ENCODE peak calls at places on chromosome 2, in six cellular contexts. O is NCI-H1417 treated with DMSO at 0.1 percent for 48 hours, D is neural crest cell, K is GM23338, B is GM12891, U is retina. T is an unnamed sample.

GRCh38 chr2:191003405-191004309 is 10.3 kb downstream of the STAT1 start:
- DNase-seq in B (no peak), O (no peak), D (no peak), K (no peak), U (no peak), T (no peak)

GRCh38 chr2:234392230-234392629 is 104.7 kb downstream of the ARL4C start:
- DNase-seq in O (no peak), U (no peak), K (no peak), B (no peak), D (no peak), T (no peak)

GRCh38 chr2:148812306-148812705 is 62.7 kb upstream of the KIF5C start:
- DNase-seq in O (no peak), D (no peak), B (no peak), U (no peak), K (no peak), T (no peak)

GRCh38 chr2:205166749-205167148 is 515.6 kb upstream of the NRP2 start:
- DNase-seq in B (no peak), K (no peak), D (no peak), U (no peak), O (no peak), T (no peak)

GRCh38 chr2:880201-880970 is 70.3 kb upstream of the SNTG2 start:
- DNase-seq in U (no peak), D (no peak), O (no peak), K (no peak), B (no peak), T (no peak)

GRCh38 chr2:237727363-237727762 is 71.2 kb upstream of the RBM44 start:
- DNase-seq in B (no peak), K (no peak), O (no peak), U (no peak), D (no peak), T (no peak)

GRCh38 chr2:99708231-99708630 is 218.4 kb upstream of the REV1 start:
- DNase-seq in D (no peak), O (no peak), K (peak), U (no peak), B (no peak), T (no peak)

GRCh38 chr2:202529389-202529788 is 105.4 kb upstream of the FAM117B start:
- DNase-seq in U (no peak), B (no peak), K (no peak), D (no peak), O (no peak), T (no peak)

GRCh38 chr2:220785181-220785580 is 786.9 kb downstream of the EPHA4 start:
- DNase-seq in D (no peak), U (no peak), K (no peak), O (no peak), B (no peak), T (no peak)

GRCh38 chr2:201260302-201260800 is at the start of gene CASP8:
- DNase-seq in K (no peak), O (no peak), U (no peak), B (no peak), D (no peak), T (no peak)

GRCh38 chr2:127080226-127080940 is 26.6 kb downstream of the BIN1 start:
- DNase-seq in B (no peak), U (no peak), K (no peak), O (no peak), D (no peak), T (no peak)

GRCh38 chr2:27705851-27706622 is 42.3 kb downstream of the SLC4A1AP start:
- DNase-seq in U (no peak), O (no peak), D (no peak), K (no peak), B (no peak), T (no peak)

GRCh38 chr2:205865794-205866490 is 183.6 kb downstream of the NRP2 start:
- DNase-seq in D (no peak), K (no peak), B (no peak), U (peak), O (peak), T (no peak)

GRCh38 chr2:232883116-232883721 is 13.2 kb downstream of the SNORC start:
- DNase-seq in B (no peak), U (no peak), K (no peak), D (no peak), O (no peak), T (no peak)

GRCh38 chr2:202091476-202091875 is 18.4 kb downstream of the KIAA2012 start:
- DNase-seq in U (no peak), K (no peak), D (no peak), O (no peak), B (no peak), T (no peak)

GRCh38 chr2:145158051-145158586 is 638.2 kb upstream of the ZEB2 start:
- DNase-seq in O (no peak), D (no peak), U (no peak), B (no peak), K (no peak), T (no peak)

GRCh38 chr2:28600176-28600575 is 104.3 kb downstream of the PLB1 start:
- DNase-seq in K (no peak), U (no peak), D (no peak), O (no peak), B (no peak), T (no peak)

GRCh38 chr2:181178823-181179412 is 198.5 kb downstream of the UBE2E3 start:
- DNase-seq in B (no peak), O (no peak), U (no peak), D (peak), K (peak), T (no peak)

GRCh38 chr2:239106314-239106908 is 258.5 kb downstream of the TWIST2 start:
- DNase-seq in B (peak), U (peak), O (no peak), K (peak), D (peak), T (peak)

GRCh38 chr2:201502713-201503112 is 51.2 kb downstream of the STRADB start:
- DNase-seq in B (no peak), D (no peak), O (no peak), U (no peak), K (no peak), T (no peak)

GRCh38 chr2:43104106-43104505 is 122.3 kb downstream of the ZFP36L2 start:
- DNase-seq in O (no peak), D (no peak), K (no peak), U (no peak), B (no peak), T (no peak)

GRCh38 chr2:43100883-43101662 is 125.3 kb downstream of the ZFP36L2 start:
- DNase-seq in K (peak), U (peak), B (no peak), D (peak), O (no peak), T (no peak)

GRCh38 chr2:56185101-56185581 is 1.4 kb downstream of the CCDC85A start:
- DNase-seq in K (peak), U (peak), B (no peak), O (no peak), D (no peak), T (no peak)

GRCh38 chr2:233799087-233799665 is 21.0 kb downstream of the MROH2A start:
- DNase-seq in O (no peak), D (no peak), U (no peak), K (no peak), B (no peak), T (no peak)